ENCODE peak calls at places on chromosomes 2 and 18, in five cellular contexts. B is cardiac muscle cell, M is uterus, H is progenitor cell of endocrine pancreas, R is tibial artery. W is an unnamed sample.

GRCh38 chr2:20583425-20583881 is 67.4 kb downstream of the HS1BP3 start:
- DNase-seq in B (no peak), M (no peak), H (no peak), R (no peak), W (no peak)

GRCh38 chr2:183079335-183079775 is 808 bp downstream of the DUSP19 start:
- DNase-seq in B (peak), M (no peak), H (no peak), R (no peak), W (no peak)

GRCh38 chr18:34117319-34117718 is 107.4 kb downstream of the NOL4 start:
- DNase-seq in B (no peak), M (no peak), H (no peak), R (no peak), W (no peak)

GRCh38 chr2:239669899-239670460 is 269.2 kb upstream of the HDAC4 start:
- DNase-seq in B (no peak), M (no peak), H (no peak), R (no peak), W (no peak)

GRCh38 chr2:197939787-197940186 is 135.4 kb downstream of the PLCL1 start:
- DNase-seq in B (no peak), M (no peak), H (no peak), R (no peak), W (no peak)

GRCh38 chr2:121147766-121148165 is 137.2 kb downstream of the TFCP2L1 start:
- DNase-seq in B (no peak), M (no peak), H (no peak), R (no peak), W (no peak)

GRCh38 chr18:45722899-45723298 is 1.1 kb upstream of the SLC14A1 start:
- DNase-seq in B (peak), M (peak), H (peak), R (peak), W (peak)

GRCh38 chr2:223989860-223990237 is 32.6 kb downstream of the MRPL44 start:
- DNase-seq in B (no peak), M (no peak), H (no peak), R (no peak), W (no peak)

GRCh38 chr2:72815655-72816268 is 10.1 kb downstream of the EXOC6B start:
- DNase-seq in B (peak), M (no peak), H (no peak), R (no peak), W (no peak)

GRCh38 chr2:10502803-10503107 is 54.6 kb upstream of the ODC1 start:
- DNase-seq in B (no peak), M (no peak), H (no peak), R (no peak), W (no peak)

GRCh38 chr2:54404270-54404669 is 51.9 kb upstream of the SPTBN1 start:
- DNase-seq in B (peak), M (no peak), H (no peak), R (no peak), W (no peak)

GRCh38 chr18:36187138-36187825 is at the start of gene MOCOS:
- DNase-seq in B (peak), M (peak), H (peak), R (peak), W (peak)

GRCh38 chr2:105569616-105570015 is 170.8 kb upstream of the FHL2 start:
- DNase-seq in B (no peak), M (no peak), H (no peak), R (no peak), W (no peak)

GRCh38 chr2:213199871-213200270 is 48.5 kb upstream of the IKZF2 start:
- DNase-seq in B (peak), M (no peak), H (no peak), R (no peak), W (no peak)

GRCh38 chr18:76977108-76977621 is 154.8 kb downstream of the ZNF236 start:
- DNase-seq in B (no peak), M (no peak), H (no peak), R (no peak), W (no peak)

GRCh38 chr2:33785201-33786106 is 186.4 kb upstream of the FAM98A start:
- DNase-seq in B (no peak), M (no peak), H (no peak), R (no peak), W (no peak)

GRCh38 chr2:30484995-30485394 is 37.9 kb downstream of the LCLAT1 start:
- DNase-seq in B (no peak), M (no peak), H (no peak), R (no peak), W (no peak)

GRCh38 chr2:134455426-134455825 is 201.6 kb downstream of the MGAT5 start:
- DNase-seq in B (no peak), M (no peak), H (no peak), R (no peak), W (no peak)

GRCh38 chr18:6414118-6414722 is 491 bp downstream of the L3MBTL4 start:
- DNase-seq in B (peak), M (peak), H (peak), R (peak), W (peak)

GRCh38 chr2:178804791-178805190 is 2.4 kb downstream of the TTN start:
- DNase-seq in B (peak), M (no peak), H (no peak), R (no peak), W (no peak)

GRCh38 chr2:150735894-150736498 is 248.5 kb upstream of the RND3 start:
- DNase-seq in B (no peak), M (no peak), H (no peak), R (no peak), W (no peak)

GRCh38 chr2:46376586-46377286 is 79.5 kb downstream of the EPAS1 start:
- DNase-seq in B (no peak), M (no peak), H (no peak), R (no peak), W (no peak)

GRCh38 chr2:134669731-134670669 is 48.8 kb downstream of the TMEM163 start:
- DNase-seq in B (no peak), M (no peak), H (no peak), R (no peak), W (peak)

GRCh38 chr2:29370581-29371125 is 255.4 kb downstream of the CLIP4 start:
- DNase-seq in B (no peak), M (no peak), H (no peak), R (no peak), W (no peak)

GRCh38 chr18:24130494-24130893 is 8.4 kb upstream of the CABYR start:
- DNase-seq in B (no peak), M (no peak), H (no peak), R (no peak), W (no peak)

GRCh38 chr2:97662386-97662894 is 1.4 kb downstream of the ACTR1B start:
- DNase-seq in B (no peak), M (no peak), H (no peak), R (no peak), W (no peak)

GRCh38 chr2:203594541-203594940 is 59.4 kb upstream of the RAPH1 start:
- DNase-seq in B (peak), M (no peak), H (no peak), R (no peak), W (no peak)

GRCh38 chr2:62724886-62725711 is 19.6 kb downstream of the EHBP1 start:
- DNase-seq in B (no peak), M (no peak), H (no peak), R (no peak), W (peak)
- TF ChIP-seq CTCF in B (peak), M (no peak), H (peak), R (no peak), W (peak)

DNA sequence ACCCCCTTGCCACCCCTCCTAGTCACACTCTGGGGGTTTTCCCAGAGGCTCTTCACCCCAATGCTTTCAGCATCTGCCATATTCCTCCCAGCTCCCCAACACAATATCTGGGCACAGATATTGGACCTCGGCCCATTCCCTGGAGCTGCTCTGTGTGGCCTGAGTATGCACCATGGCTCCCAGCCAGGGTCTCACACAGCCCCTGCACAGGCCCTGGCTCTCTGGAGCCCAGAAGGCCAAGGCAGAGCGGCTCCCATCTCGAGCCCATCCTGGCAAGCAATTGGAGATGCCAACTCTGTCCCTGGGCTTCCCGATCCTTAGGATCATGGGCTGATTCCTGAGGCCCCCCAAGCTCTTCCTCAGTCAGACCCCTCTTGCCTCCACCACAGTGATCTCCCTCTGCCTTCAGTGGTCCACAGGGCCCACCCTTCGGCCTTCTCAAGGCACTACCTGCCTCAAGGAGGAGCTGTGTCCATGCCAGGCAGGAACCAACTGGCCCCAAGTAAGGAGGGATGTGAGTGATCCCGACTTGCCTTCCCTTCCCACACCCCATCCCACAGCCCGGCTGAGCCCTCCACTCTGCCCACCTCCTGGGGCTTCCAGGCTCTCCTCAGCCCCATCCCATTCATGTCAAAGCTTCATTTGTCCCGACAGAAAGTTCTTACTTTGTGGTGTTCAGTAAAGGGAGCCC is 62.7 kb downstream of the ADD2 start:
- DNase-seq in B (no peak), M (no peak), H (no peak), R (no peak), W (no peak)
- TF ChIP-seq CTCF in B (no peak), M (no peak), H (no peak), R (no peak), W (no peak)

GRCh38 chr2:109633284-109633961 is 19.3 kb downstream of the SOWAHC start:
- DNase-seq in B (no peak), M (no peak), H (no peak), R (no peak), W (no peak)

GRCh38 chr2:109636290-109636675 is 22.1 kb downstream of the SOWAHC start:
- DNase-seq in B (peak), M (no peak), H (no peak), R (no peak), W (no peak)

GRCh38 chr2:109635426-109636289 is 21.5 kb downstream of the SOWAHC start:
- DNase-seq in B (no peak), M (no peak), H (no peak), R (no peak), W (no peak)

GRCh38 chr2:109637749-109638570 is 23.8 kb downstream of the SOWAHC start:
- DNase-seq in B (peak), M (no peak), H (no peak), R (no peak), W (no peak)

DNA sequence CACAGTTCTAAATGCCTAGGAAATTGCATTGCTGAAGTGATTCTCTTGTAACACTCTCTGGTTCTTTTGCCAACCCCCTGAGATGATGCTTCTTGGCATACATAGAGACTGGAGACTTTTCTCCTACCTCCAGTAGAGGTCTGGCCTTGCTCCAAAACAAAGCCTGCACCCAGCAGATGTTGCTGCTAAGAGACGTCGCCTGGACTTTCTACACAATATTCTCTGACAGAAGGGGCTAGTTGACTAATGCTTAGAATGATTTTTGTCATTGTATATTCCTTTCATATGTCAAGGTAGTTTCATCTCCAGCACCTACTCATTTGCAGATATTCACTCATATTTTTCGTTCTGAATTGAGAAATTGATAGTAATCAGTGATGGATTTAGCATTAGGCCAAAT is 24.6 kb downstream of the SOWAHC start:
- DNase-seq in B (peak), M (no peak), H (no peak), R (no peak), W (no peak)
- TF ChIP-seq CTCF in B (no peak), M (no peak), H (no peak), R (no peak), W (no peak)

GRCh38 chr18:49178736-49179135 is 228.0 kb upstream of the SMAD7 start:
- DNase-seq in B (peak), M (no peak), H (no peak), R (no peak), W (peak)
- TF ChIP-seq CTCF in B (peak), M (peak), H (peak), R (peak), W (peak)

GRCh38 chr2:227103583-227103982 is 60.4 kb downstream of the COL4A4 start:
- DNase-seq in B (no peak), M (no peak), H (no peak), R (no peak), W (no peak)

DNA sequence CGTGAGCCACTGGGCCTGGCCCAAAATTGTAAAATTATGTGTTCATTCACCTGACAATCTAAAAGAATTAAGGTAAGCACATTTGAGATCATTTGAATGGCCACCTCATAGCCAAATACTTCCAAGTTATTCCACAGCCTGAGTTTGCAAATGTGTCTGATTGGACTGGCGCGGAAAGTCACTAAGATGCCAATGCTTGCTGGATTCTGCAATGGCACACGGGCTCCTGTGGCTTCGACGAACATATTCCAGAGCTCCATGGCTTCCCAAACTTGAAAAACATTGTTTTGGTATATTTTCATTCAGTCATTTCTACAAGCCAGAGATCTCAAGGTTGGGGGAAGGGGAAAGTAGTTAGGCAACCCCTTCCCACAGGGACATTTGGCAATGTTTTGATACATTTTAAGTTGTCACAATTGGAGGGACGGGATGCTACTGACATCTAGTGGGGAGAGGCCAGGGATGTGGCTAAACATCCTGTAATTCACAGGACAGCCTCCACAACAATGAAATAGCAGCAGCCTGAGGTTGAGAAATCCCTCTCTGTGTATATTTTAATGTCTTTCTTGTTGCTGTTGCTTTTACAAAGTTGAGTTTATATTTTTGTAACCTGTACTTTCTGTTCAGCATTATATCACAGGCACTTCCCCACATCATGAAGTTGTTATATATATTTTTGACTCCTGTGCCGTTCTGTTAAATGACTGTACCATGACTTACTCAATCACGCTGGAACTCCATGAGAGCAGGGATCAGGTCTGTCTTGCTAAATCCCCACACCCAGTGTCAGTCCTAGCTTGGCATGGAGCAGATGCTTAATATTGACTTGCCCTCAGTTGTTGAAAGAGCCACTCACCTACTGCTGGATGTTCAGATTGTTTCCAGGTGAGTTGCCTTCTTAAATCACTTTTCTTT is 56.9 kb downstream of the COL4A4 start:
- DNase-seq in B (peak), M (no peak), H (peak), R (no peak), W (peak)
- TF ChIP-seq CTCF in B (peak), M (peak), H (peak), R (peak), W (peak)

GRCh38 chr2:1367584-1367983 is 45.7 kb upstream of the TPO start:
- DNase-seq in B (no peak), M (no peak), H (no peak), R (no peak), W (no peak)

GRCh38 chr2:1374281-1374680 is 39.0 kb upstream of the TPO start:
- DNase-seq in B (no peak), M (no peak), H (no peak), R (no peak), W (no peak)

GRCh38 chr2:1373794-1374193 is 39.5 kb upstream of the TPO start:
- DNase-seq in B (no peak), M (no peak), H (no peak), R (no peak), W (no peak)

GRCh38 chr2:1369905-1370304 is 43.4 kb upstream of the TPO start:
- DNase-seq in B (no peak), M (no peak), H (no peak), R (no peak), W (no peak)

GRCh38 chr2:1371066-1371465 is 42.2 kb upstream of the TPO start:
- DNase-seq in B (no peak), M (no peak), H (no peak), R (no peak), W (no peak)
- TF ChIP-seq CTCF in B (no peak), M (no peak), H (no peak), R (no peak), W (no peak)

W was measured in activated CD8-positive, alpha-beta T cell treated with anti-CD3 and anti-CD28 coated beads for 36 hours.